ENCODE peak calls at places on chromosome 7, in six cellular contexts. X is stimulated activated CD8-positive, alpha-beta memory T cell treated with anti-CD3 and anti-CD28 coated beads, Interleukin-15, amount 100 ng/mL, for 24 hours; R is CD8-positive, alpha-beta T cell; P is foreskin fibroblast; U is A549; W is nephron progenitor cell. O is an unnamed sample.

GRCh38 chr7:130941322-130942210 is 207.6 kb upstream of the KLF14 start:
- DNase-seq in X (no peak), R (no peak), P (no peak), U (peak), W (no peak), O (peak)

GRCh38 chr7:37942934-37943610 is 22.6 kb downstream of the EPDR1 start:
- DNase-seq in X (no peak), R (no peak), P (peak), U (peak), W (peak), O (no peak)

GRCh38 chr7:73451780-73452398 is 18.3 kb downstream of the FZD9 start:
- DNase-seq in X (no peak), R (no peak), P (peak), U (peak), W (peak), O (peak)

GRCh38 chr7:107934991-107935770 is 44.2 kb downstream of the DLD start:
- DNase-seq in X (no peak), R (no peak), P (peak), U (no peak), W (no peak), O (no peak)

GRCh38 chr7:55557666-55558188 is 14.6 kb downstream of the VOPP1 start:
- DNase-seq in X (no peak), R (no peak), P (no peak), U (no peak), W (no peak), O (no peak)

GRCh38 chr7:69992938-69993337 is 394.7 kb downstream of the AUTS2 start:
- DNase-seq in X (no peak), R (no peak), P (no peak), U (no peak), W (no peak), O (no peak)

GRCh38 chr7:142098004-142098403 is 13.5 kb upstream of the MGAM2 start:
- DNase-seq in X (no peak), R (no peak), P (no peak), U (peak), W (no peak), O (no peak)

GRCh38 chr7:127250312-127251047 is 2.3 kb downstream of the GRM8 start:
- DNase-seq in X (no peak), R (no peak), P (peak), U (peak), W (no peak), O (peak)

GRCh38 chr7:50756180-50756579 is 26.5 kb downstream of the GRB10 start:
- DNase-seq in X (no peak), R (no peak), P (no peak), U (no peak), W (no peak), O (no peak)

GRCh38 chr7:117010375-117011133 is 57.3 kb downstream of the ST7 start:
- DNase-seq in X (no peak), R (no peak), P (no peak), U (no peak), W (no peak), O (no peak)

GRCh38 chr7:11212816-11213215 is 239.1 kb downstream of the PHF14 start:
- DNase-seq in X (no peak), R (no peak), P (peak), U (peak), W (no peak), O (peak)

GRCh38 chr7:139328375-139328774 is 12.8 kb upstream of the FMC1 start:
- DNase-seq in X (no peak), R (no peak), P (peak), U (peak), W (no peak), O (no peak)

GRCh38 chr7:151539055-151539714 is 19.5 kb upstream of the RHEB start:
- DNase-seq in X (no peak), R (no peak), P (peak), U (no peak), W (peak), O (peak)

GRCh38 chr7:5173490-5173889 is 16.5 kb upstream of the WIPI2 start:
- DNase-seq in X (no peak), R (no peak), P (no peak), U (no peak), W (no peak), O (no peak)

GRCh38 chr7:76231071-76231470 is 29.4 kb downstream of the SRRM3 start:
- DNase-seq in X (no peak), R (no peak), P (no peak), U (no peak), W (no peak), O (no peak)

GRCh38 chr7:128192497-128193142 is 48.5 kb upstream of the LEP start:
- DNase-seq in X (no peak), R (no peak), P (no peak), U (no peak), W (no peak), O (no peak)

GRCh38 chr7:25964483-25964961 is 187.5 kb upstream of the NFE2L3 start:
- DNase-seq in X (no peak), R (no peak), P (no peak), U (no peak), W (no peak), O (peak)

GRCh38 chr7:76394962-76395361 is 14.5 kb downstream of the SSC4D start:
- DNase-seq in X (no peak), R (no peak), P (peak), U (no peak), W (no peak), O (no peak)

GRCh38 chr7:91520645-91521044 is 256.4 kb downstream of the FZD1 start:
- DNase-seq in X (no peak), R (no peak), P (no peak), U (no peak), W (no peak), O (no peak)

GRCh38 chr7:78151229-78151628 is 352.7 kb downstream of the PHTF2 start:
- DNase-seq in X (no peak), R (no peak), P (peak), U (no peak), W (no peak), O (no peak)

GRCh38 chr7:85186083-85186520 is 754 bp downstream of the SEMA3D start:
- DNase-seq in X (no peak), R (no peak), P (peak), U (peak), W (peak), O (peak)

GRCh38 chr7:140898794-140899548 is 25.8 kb downstream of the BRAF start:
- DNase-seq in X (no peak), R (no peak), P (no peak), U (no peak), W (no peak), O (no peak)

GRCh38 chr7:120402368-120402767 is 129.4 kb downstream of the KCND2 start:
- DNase-seq in X (no peak), R (no peak), P (no peak), U (no peak), W (no peak), O (no peak)

GRCh38 chr7:2821161-2821841 is 22.8 kb downstream of the GNA12 start:
- DNase-seq in X (no peak), R (no peak), P (peak), U (peak), W (no peak), O (peak)

GRCh38 chr7:127844707-127845331 is 186.4 kb downstream of the LRRC4 start:
- DNase-seq in X (no peak), R (no peak), P (peak), U (no peak), W (no peak), O (no peak)

GRCh38 chr7:7761974-7762769 is 43.8 kb upstream of the RPA3 start:
- DNase-seq in X (no peak), R (no peak), P (peak), U (peak), W (no peak), O (peak)

GRCh38 chr7:130268463-130269317 is 2.0 kb downstream of the CPA2 start:
- DNase-seq in X (no peak), R (no peak), P (no peak), U (no peak), W (no peak), O (no peak)

GRCh38 chr7:22728416-22729029 is 1.5 kb downstream of the IL6 start:
- DNase-seq in X (no peak), R (no peak), P (peak), U (peak), W (no peak), O (peak)

GRCh38 chr7:22617166-22617565 is 109.8 kb upstream of the IL6 start:
- DNase-seq in X (no peak), R (no peak), P (no peak), U (no peak), W (no peak), O (no peak)

GRCh38 chr7:156841497-156841896 is 51.5 kb downstream of the LMBR1 start:
- DNase-seq in X (no peak), R (no peak), P (no peak), U (no peak), W (no peak), O (no peak)

GRCh38 chr7:1741751-1742554 is 71.9 kb downstream of the ELFN1 start:
- DNase-seq in X (no peak), R (no peak), P (no peak), U (no peak), W (no peak), O (no peak)

GRCh38 chr7:30171753-30172447 is 37.1 kb downstream of the MTURN start:
- DNase-seq in X (no peak), R (no peak), P (peak), U (peak), W (no peak), O (no peak)

GRCh38 chr7:123348700-123349099 is 148.9 kb upstream of the SLC13A1 start:
- DNase-seq in X (no peak), R (no peak), P (no peak), U (no peak), W (no peak), O (peak)

GRCh38 chr7:92135490-92135889 is 1.2 kb upstream of the CYP51A1 start:
- DNase-seq in X (no peak), R (no peak), P (peak), U (no peak), W (no peak), O (no peak)

GRCh38 chr7:131586259-131586658 is 29.8 kb upstream of the PODXL start:
- DNase-seq in X (no peak), R (no peak), P (no peak), U (peak), W (peak), O (no peak)

GRCh38 chr7:77235280-77235679 is 35.7 kb upstream of the FGL2 start:
- DNase-seq in X (no peak), R (no peak), P (peak), U (no peak), W (no peak), O (no peak)

GRCh38 chr7:38975944-38976392 is 1.7 kb upstream of the POU6F2 start:
- DNase-seq in X (no peak), R (no peak), P (no peak), U (no peak), W (peak), O (no peak)

GRCh38 chr7:16765436-16765859 is 11.9 kb downstream of the TSPAN13 start:
- DNase-seq in X (no peak), R (no peak), P (no peak), U (no peak), W (no peak), O (no peak)

GRCh38 chr7:16083931-16084330 is 337.4 kb downstream of the CRPPA start:
- DNase-seq in X (no peak), R (no peak), P (no peak), U (peak), W (no peak), O (no peak)

GRCh38 chr7:91185771-91186170 is 78.5 kb upstream of the FZD1 start:
- DNase-seq in X (no peak), R (no peak), P (peak), U (no peak), W (no peak), O (no peak)

O was measured in SK-MEL-5.